ENCODE peak calls at places on chromosomes 5 and 9, in four cellular contexts. W, T, R and I are unnamed samples.

GRCh38 chr9:79489241-79490000 is 82.3 kb upstream of the TLE4 start:
- DNase-seq in T (peak), W (no peak), R (no peak), I (no peak)

GRCh38 chr5:17415282-17415681 is 82.7 kb upstream of the TAF11L2 start:
- DNase-seq in W (no peak), R (no peak), T (no peak), I (peak)

GRCh38 chr9:130446111-130446861 is 1.5 kb downstream of the ASS1 start:
- DNase-seq in W (no peak), R (peak), T (peak), I (peak)

GRCh38 chr9:92468206-92468605 is 14.1 kb downstream of the ASPN start:
- DNase-seq in T (no peak), R (no peak), W (no peak), I (no peak)

GRCh38 chr5:169435506-169436230 is 134.7 kb upstream of the SLIT3 start:
- DNase-seq in T (no peak), R (no peak), W (no peak), I (no peak)

GRCh38 chr5:51082741-51083140 is 300.5 kb upstream of the ISL1 start:
- DNase-seq in W (no peak), T (no peak), R (no peak), I (no peak)

GRCh38 chr5:172713113-172713808 is 57.7 kb downstream of the DUSP1 start:
- DNase-seq in W (no peak), R (peak), T (no peak), I (peak)

GRCh38 chr9:136978073-136978864 is 965 bp downstream of the PTGDS start:
- DNase-seq in W (no peak), R (peak), T (no peak), I (peak)

GRCh38 chr5:55226027-55226933 is 835 bp downstream of the MCIDAS start:
- DNase-seq in W (no peak), R (peak), T (peak), I (peak)

GRCh38 chr5:73296772-73297171 is 123.8 kb downstream of the TMEM174 start:
- DNase-seq in W (no peak), R (peak), T (no peak), I (no peak)

GRCh38 chr5:6401410-6401809 is 23.1 kb upstream of the MED10 start:
- DNase-seq in R (no peak), W (no peak), T (no peak), I (no peak)

GRCh38 chr5:76384705-76385104 is 18.4 kb upstream of the IQGAP2 start:
- DNase-seq in W (no peak), T (no peak), R (no peak), I (no peak)

GRCh38 chr9:13268469-13268868 is 11.0 kb downstream of the MPDZ start:
- DNase-seq in R (peak), T (no peak), W (no peak), I (no peak)

GRCh38 chr9:133939386-133939785 is 52.7 kb downstream of the VAV2 start:
- DNase-seq in R (no peak), T (no peak), W (no peak), I (no peak)

GRCh38 chr5:132830436-132831094 is at the start of gene SHROOM1:
- DNase-seq in W (no peak), T (peak), R (peak), I (peak)

GRCh38 chr5:18465833-18466681 is 831.8 kb downstream of the TAF11L14 start:
- DNase-seq in W (peak), T (peak), R (peak), I (peak)

GRCh38 chr5:145244788-145245187 is 590.4 kb downstream of the PRELID2 start:
- DNase-seq in T (no peak), R (no peak), W (no peak), I (no peak)

GRCh38 chr5:52989025-52989780 is at the start of gene ITGA2:
- DNase-seq in R (peak), T (peak), W (no peak), I (peak)

GRCh38 chr5:133534566-133534965 is 77.8 kb downstream of the FSTL4 start:
- DNase-seq in R (no peak), T (no peak), W (no peak), I (no peak)

GRCh38 chr5:148166550-148167283 is 1.6 kb upstream of the SPINK14 start:
- DNase-seq in W (no peak), R (no peak), T (no peak), I (no peak)

GRCh38 chr5:147448766-147449165 is 61.1 kb downstream of the DPYSL3 start:
- DNase-seq in R (no peak), W (no peak), T (no peak), I (no peak)

GRCh38 chr9:136190656-136191548 is 14.0 kb downstream of the LHX3 start:
- DNase-seq in R (no peak), T (no peak), W (no peak), I (no peak)

GRCh38 chr5:160492565-160492964 is 70.9 kb downstream of the PTTG1 start:
- DNase-seq in R (no peak), T (no peak), W (no peak), I (no peak)

GRCh38 chr9:61671276-61671973 is 481.6 kb downstream of the SPATA31A7 start:
- DNase-seq in W (no peak), R (no peak), T (no peak), I (no peak)

GRCh38 chr9:18142964-18143363 is 331.0 kb upstream of the ADAMTSL1 start:
- DNase-seq in T (no peak), W (no peak), R (no peak), I (peak)

GRCh38 chr5:175386526-175386925 is 57.5 kb downstream of the DRD1 start:
- DNase-seq in W (no peak), R (no peak), T (no peak), I (no peak)

GRCh38 chr9:92141144-92142129 is 26.2 kb upstream of the SPTLC1 start:
- DNase-seq in T (no peak), W (no peak), R (peak), I (peak)

GRCh38 chr5:83721878-83722779 is 1.5 kb upstream of the HAPLN1 start:
- DNase-seq in R (no peak), T (peak), W (no peak), I (peak)
- TF ChIP-seq TCF7 in R (no peak), T (no peak), W (no peak), I (no peak)

DNA sequence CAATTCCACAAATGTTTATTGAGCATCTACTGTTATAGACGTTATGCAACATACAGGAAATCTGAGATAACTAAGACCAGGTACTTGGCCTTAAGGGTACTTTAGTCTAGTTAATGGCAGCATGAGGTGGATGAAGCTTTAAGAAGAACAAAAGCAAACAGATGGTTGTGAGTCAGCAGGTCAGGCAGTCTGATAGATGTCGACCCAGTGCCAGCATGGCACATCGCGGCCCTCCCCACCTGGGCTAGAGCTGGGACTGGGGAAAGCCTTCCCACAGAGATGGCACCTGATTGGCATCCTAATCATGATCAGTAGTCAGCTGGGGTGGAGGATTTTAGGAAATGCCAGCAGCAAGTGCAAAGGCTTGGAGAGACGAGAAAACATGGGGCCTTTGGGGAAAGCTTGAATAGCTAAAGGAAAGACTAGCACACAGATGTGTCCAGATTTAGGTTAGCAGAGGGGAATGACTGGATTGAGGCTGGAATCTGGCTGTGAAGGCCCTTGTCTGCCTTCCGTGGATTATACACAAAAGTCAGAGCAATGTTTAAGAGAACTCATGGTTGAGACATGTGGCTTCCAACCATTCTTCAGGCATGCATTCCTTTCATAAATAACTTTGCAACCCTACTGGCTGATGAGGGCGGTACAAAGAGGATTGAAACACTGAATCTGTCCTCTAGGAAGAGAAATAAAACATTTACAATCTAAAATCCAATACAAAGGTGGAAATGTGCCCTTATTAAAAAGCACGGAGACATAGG is 395.4 kb upstream of the WWC1 start:
- DNase-seq in T (no peak), R (no peak), W (no peak), I (no peak)
- TF ChIP-seq TCF7 in T (no peak), R (no peak), W (no peak), I (no peak)

DNA sequence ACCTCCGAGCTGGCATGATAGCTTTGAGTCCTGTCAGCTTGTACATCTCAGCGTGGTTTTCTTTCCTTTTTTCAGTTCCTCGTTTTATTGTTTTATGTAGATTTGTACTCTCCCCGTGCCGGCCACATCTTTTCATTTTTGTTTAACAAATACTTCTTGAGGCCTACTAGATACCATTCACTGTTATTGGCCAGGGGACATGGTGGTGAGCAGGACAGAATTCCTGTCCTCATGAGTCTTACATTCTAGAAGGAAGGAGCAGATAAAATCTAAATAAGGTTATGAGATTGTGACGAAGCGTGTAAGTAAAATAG is 1.2 kb downstream of the UGCG start:
- DNase-seq in W (peak), T (no peak), R (no peak), I (no peak)
- TF ChIP-seq TCF7 in W (peak), T (no peak), R (no peak), I (no peak)

GRCh38 chr5:1128977-1129724 is 17.3 kb upstream of the SLC12A7 start:
- DNase-seq in T (no peak), W (no peak), R (no peak), I (no peak)

GRCh38 chr5:1129725-1130082 is 17.8 kb upstream of the SLC12A7 start:
- DNase-seq in R (no peak), T (no peak), W (no peak), I (no peak)

GRCh38 chr5:1131726-1132125 is 19.9 kb upstream of the SLC12A7 start:
- DNase-seq in T (no peak), R (no peak), W (no peak), I (no peak)

GRCh38 chr5:1131191-1131621 is 19.3 kb upstream of the SLC12A7 start:
- DNase-seq in R (no peak), W (no peak), T (no peak), I (no peak)

DNA sequence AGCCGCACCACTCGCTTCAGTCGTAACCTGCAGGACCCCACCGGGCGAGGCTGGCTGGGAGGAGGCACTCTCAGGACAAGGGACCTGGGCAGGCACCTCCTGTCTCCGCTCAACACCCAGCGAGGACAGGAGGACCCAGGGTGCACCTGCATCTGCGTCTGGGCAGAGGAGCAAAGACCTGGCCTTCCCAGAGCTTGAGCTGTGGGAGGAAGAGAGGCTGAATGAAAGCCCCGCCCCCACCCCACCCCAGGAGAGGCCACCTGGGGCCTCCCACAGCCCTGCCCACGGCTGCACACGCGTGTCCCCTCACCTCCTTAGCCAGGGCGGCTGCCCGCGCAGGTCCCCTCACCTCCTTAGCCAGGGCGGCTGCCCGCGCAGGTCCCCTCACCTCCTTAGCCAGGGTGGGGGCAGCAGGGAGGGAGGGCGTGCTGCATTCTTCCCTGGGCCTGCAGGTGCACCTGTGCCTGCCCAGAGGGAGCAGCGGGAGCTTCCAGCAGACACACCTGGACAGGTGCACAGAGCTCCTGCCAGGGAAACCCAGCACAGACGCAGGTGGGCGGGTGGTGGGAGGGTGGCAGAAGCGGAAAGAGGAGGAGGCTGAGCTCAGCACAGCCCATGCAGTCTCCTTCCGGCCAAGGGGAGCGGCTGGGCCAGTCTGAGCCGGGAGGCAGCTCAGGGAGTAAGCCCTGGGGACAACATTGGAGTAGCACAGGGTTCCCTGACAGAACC is 18.5 kb upstream of the SLC12A7 start:
- DNase-seq in R (no peak), T (no peak), W (no peak), I (peak)
- TF ChIP-seq TCF7 in R (no peak), T (no peak), W (no peak), I (no peak)

GRCh38 chr5:58755397-58755796 is 172.5 kb downstream of the RAB3C start:
- DNase-seq in R (no peak), W (no peak), T (no peak), I (no peak)

GRCh38 chr5:58754250-58754649 is 171.4 kb downstream of the RAB3C start:
- DNase-seq in W (no peak), T (no peak), R (no peak), I (no peak)

GRCh38 chr5:58745350-58745749 is 162.5 kb downstream of the RAB3C start:
- DNase-seq in W (no peak), T (no peak), R (no peak), I (no peak)

GRCh38 chr5:58752030-58752429 is 169.2 kb downstream of the RAB3C start:
- DNase-seq in W (no peak), T (no peak), R (no peak), I (no peak)

GRCh38 chr5:58751222-58751621 is 168.3 kb downstream of the RAB3C start:
- DNase-seq in R (no peak), T (no peak), W (no peak), I (no peak)
- TF ChIP-seq TCF7 in R (no peak), T (no peak), W (no peak), I (no peak)